ENCODE peak calls at places on chromosome 5, in five cellular contexts. P, E, V, S and K are unnamed samples.

GRCh38 chr5:16869821-16870796 is 66.0 kb downstream of the MYO10 start:
- DNase-seq in P (no peak), E (no peak), V (no peak), S (no peak), K (no peak)

GRCh38 chr5:38555354-38556114 is 912 bp downstream of the LIFR start:
- DNase-seq in P (no peak), E (no peak), V (no peak), S (no peak), K (no peak)

GRCh38 chr5:140145818-140146522 is 20.2 kb downstream of the IGIP start:
- DNase-seq in P (peak; percentile 55), E (peak; percentile 77), V (no peak), S (peak; percentile 37), K (peak; percentile 83)

GRCh38 chr5:56649569-56649968 is 165.8 kb upstream of the MAP3K1 start:
- DNase-seq in P (peak; percentile 49), E (peak; percentile 73), V (no peak), S (no peak), K (no peak)

GRCh38 chr5:160469156-160470144 is 47.8 kb downstream of the PTTG1 start:
- DNase-seq in P (no peak), E (no peak), V (no peak), S (no peak), K (no peak)

GRCh38 chr5:6342689-6343315 is 35.5 kb downstream of the MED10 start:
- DNase-seq in P (no peak), E (no peak), V (no peak), S (no peak), K (no peak)

GRCh38 chr5:572398-573019 is 39.6 kb upstream of the CEP72 start:
- DNase-seq in P (no peak), E (peak; percentile 62), V (no peak), S (no peak), K (no peak)

GRCh38 chr5:89478856-89479255 is 595.9 kb upstream of the MEF2C start:
- DNase-seq in P (no peak), E (no peak), V (no peak), S (no peak), K (no peak)

GRCh38 chr5:67238191-67238590 is 41.6 kb upstream of the CD180 start:
- DNase-seq in P (no peak), E (no peak), V (no peak), S (no peak), K (no peak)

GRCh38 chr5:169083394-169084018 is 217.4 kb downstream of the SLIT3 start:
- DNase-seq in P (no peak), E (no peak), V (no peak), S (no peak), K (no peak)

GRCh38 chr5:27911216-27911615 is 872.8 kb upstream of the CDH9 start:
- DNase-seq in P (no peak), E (no peak), V (no peak), S (no peak), K (no peak)
- TF ChIP-seq CTCF in P (no peak), E (no peak), V (no peak), S (no peak), K (no peak)

DNA sequence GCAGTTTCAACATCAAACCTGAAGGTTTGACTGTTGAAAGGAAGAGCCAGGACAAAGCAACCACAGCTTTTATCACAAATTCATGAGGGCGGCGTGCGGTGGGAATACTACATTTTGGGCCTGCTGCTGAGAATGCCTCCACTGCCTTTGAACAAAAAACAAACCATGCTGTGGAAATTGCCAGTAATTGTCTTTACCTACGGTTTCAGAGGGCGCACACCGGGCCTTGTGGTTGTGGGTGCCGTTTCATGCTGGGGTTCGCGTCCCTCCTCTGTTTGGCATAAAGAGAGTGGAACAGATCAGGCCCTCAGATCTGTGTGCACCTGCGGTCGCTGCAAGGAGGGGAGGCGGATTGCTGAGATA is 27.6 kb upstream of the TCF7 start:
- DNase-seq in P (no peak), E (no peak), V (no peak), S (no peak), K (no peak)
- H3K4me1 ChIP-seq in P (no peaks in the 10 kb centered on the region), E (no peaks in the 10 kb centered on the region), V (no peaks in the 10 kb centered on the region), S (peaks cover 22% of the 10 kb centered on the region), K (no peaks in the 10 kb centered on the region)

GRCh38 chr5:36156619-36157018 is 4.7 kb downstream of the SKP2 start:
- DNase-seq in P (no peak), E (no peak), V (no peak), S (no peak), K (no peak)
- H3K27ac ChIP-seq in P (no peak overlapping the region), E (no peak overlapping the region), V (no peak overlapping the region), S (no peak overlapping the region), K (no peak overlapping the region)

GRCh38 chr5:95871407-95871806 is 48.9 kb upstream of the GLRX start:
- DNase-seq in P (no peak), E (no peak), V (no peak), S (no peak), K (no peak)

GRCh38 chr5:95866431-95867063 is 44.0 kb upstream of the GLRX start:
- DNase-seq in P (no peak), E (no peak), V (no peak), S (no peak), K (no peak)

GRCh38 chr5:95872333-95873268 is 50.1 kb upstream of the GLRX start:
- DNase-seq in P (no peak), E (no peak), V (no peak), S (no peak), K (no peak)

GRCh38 chr5:95873351-95873750 is 50.8 kb upstream of the GLRX start:
- DNase-seq in P (no peak), E (no peak), V (no peak), S (no peak), K (no peak)

GRCh38 chr5:95870105-95870672 is 47.7 kb upstream of the GLRX start:
- DNase-seq in P (no peak), E (no peak), V (no peak), S (no peak), K (no peak)
- TF ChIP-seq CTCF in P (no peak), E (no peak), V (no peak), S (no peak), K (no peak)

GRCh38 chr5:170275376-170275994 is 22.1 kb downstream of the LCP2 start:
- DNase-seq in P (no peak), E (no peak), V (no peak), S (no peak), K (no peak)

GRCh38 chr5:170273968-170274710 is 23.4 kb downstream of the LCP2 start:
- DNase-seq in P (no peak), E (no peak), V (no peak), S (no peak), K (no peak)

GRCh38 chr5:170280090-170280493 is 17.5 kb downstream of the LCP2 start:
- DNase-seq in P (no peak), E (no peak), V (no peak), S (no peak), K (no peak)

GRCh38 chr5:170278611-170279500 is 18.7 kb downstream of the LCP2 start:
- DNase-seq in P (peak; percentile 33), E (peak; percentile 63), V (no peak), S (no peak), K (peak; percentile 79)

GRCh38 chr5:170277953-170278352 is 19.6 kb downstream of the LCP2 start:
- DNase-seq in P (no peak), E (no peak), V (no peak), S (no peak), K (no peak)
- H3K4me1 ChIP-seq in P (no peaks in the 10 kb centered on the region), E (no peaks in the 10 kb centered on the region), V (peaks cover 15% of the 10 kb centered on the region), S (peaks cover 35% of the 10 kb centered on the region), K (peaks cover 75% of the 10 kb centered on the region)

GRCh38 chr5:97085787-97086181 is 56.6 kb downstream of the LIX1 start:
- DNase-seq in P (no peak), E (peak; percentile 8), V (no peak), S (no peak), K (no peak)

GRCh38 chr5:97087138-97087537 is 55.3 kb downstream of the LIX1 start:
- DNase-seq in P (no peak), E (no peak), V (no peak), S (no peak), K (no peak)

GRCh38 chr5:97090944-97091343 is 51.5 kb downstream of the LIX1 start:
- DNase-seq in P (no peak), E (no peak), V (no peak), S (no peak), K (no peak)

GRCh38 chr5:97088774-97089148 is 53.6 kb downstream of the LIX1 start:
- DNase-seq in P (no peak), E (no peak), V (no peak), S (no peak), K (no peak)

DNA sequence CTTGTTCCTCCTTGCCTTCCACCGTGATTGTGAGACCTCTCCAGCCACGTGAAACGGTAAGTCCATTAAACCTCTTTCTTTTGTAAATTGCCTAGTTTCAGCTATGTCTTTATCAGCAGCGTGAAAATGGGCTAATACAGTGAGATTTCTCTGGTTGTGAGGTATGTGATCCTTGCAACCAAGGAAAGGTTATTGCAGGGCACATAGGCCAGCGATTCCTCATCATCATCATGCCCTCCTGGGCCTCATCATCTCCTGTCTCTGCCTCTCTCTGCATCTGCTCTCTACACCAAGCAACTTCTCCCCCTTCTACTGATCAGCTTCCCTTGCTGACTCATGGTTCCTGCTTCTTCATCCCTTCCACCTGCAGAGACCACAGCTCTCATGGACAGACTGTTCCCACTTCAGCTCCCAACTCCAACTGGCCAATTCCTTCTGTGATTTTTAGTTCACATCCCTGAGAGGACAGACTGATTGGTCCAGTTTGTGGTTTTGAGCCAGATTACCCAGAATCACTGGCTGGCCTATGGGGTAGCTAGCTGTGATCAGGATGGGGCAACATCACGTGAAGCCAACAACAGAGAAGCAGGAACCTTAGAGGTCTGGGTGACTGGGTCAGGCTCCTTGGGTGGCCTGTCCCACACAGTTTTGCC is 53.1 kb downstream of the LIX1 start:
- DNase-seq in P (no peak), E (no peak), V (no peak), S (no peak), K (no peak)
- H3K27ac ChIP-seq in P (no peak overlapping the region), E (no peak overlapping the region), V (no peak overlapping the region), S (no peak overlapping the region), K (no peak overlapping the region)

GRCh38 chr5:79330071-79330470 is 94.1 kb downstream of the JMY start:
- DNase-seq in P (no peak), E (no peak), V (no peak), S (no peak), K (no peak)

GRCh38 chr5:79329453-79329852 is 93.5 kb downstream of the JMY start:
- DNase-seq in P (no peak), E (no peak), V (no peak), S (no peak), K (no peak)

GRCh38 chr5:79333852-79334557 is 98.1 kb downstream of the JMY start:
- DNase-seq in P (no peak), E (no peak), V (no peak), S (no peak), K (no peak)
- TF ChIP-seq CTCF in P (no peak), E (no peak), V (no peak), S (no peak), K (no peak)

DNA sequence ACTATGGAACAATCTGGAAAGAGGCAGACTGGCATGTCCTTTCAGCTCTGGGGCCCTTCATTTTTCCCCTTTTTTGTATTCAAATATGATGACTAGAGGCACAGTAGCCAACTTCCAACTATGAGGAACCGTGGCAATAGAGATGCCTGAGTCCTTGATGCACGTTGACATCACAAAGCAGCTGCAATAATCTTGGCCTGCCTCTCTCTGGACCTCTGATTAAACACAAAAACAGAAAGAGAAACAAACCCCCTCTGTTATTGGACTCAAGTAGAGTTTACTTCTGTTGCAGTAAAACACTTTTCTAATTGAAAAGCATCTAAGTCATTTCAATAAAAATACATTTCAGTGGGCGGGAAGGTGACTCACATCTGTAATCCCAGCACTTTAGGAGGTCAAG is 122.2 kb upstream of the GRAMD2B start:
- DNase-seq in P (no peak), E (no peak), V (no peak), S (no peak), K (no peak)
- H3K4me1 ChIP-seq in P (no peaks in the 10 kb centered on the region), E (no peaks in the 10 kb centered on the region), V (no peaks in the 10 kb centered on the region), S (no peaks in the 10 kb centered on the region), K (no peaks in the 10 kb centered on the region)